ENCODE peak calls at places on chromosomes 13 and 19, in five cellular contexts. H is AG04450, W is AG04449, K is dorsolateral prefrontal cortex, N is fibroblast of lung. V is an unnamed sample.

GRCh38 chr19:7366701-7367420 is 18.1 kb downstream of the ARHGEF18 start:
- DNase-seq in H (no peak), N (peak), K (no peak), W (no peak), V (no peak)

GRCh38 chr13:25687622-25688225 is 315.9 kb downstream of the ATP8A2 start:
- DNase-seq in W (no peak), N (peak), K (no peak), H (no peak), V (no peak)

GRCh38 chr19:21851596-21852345 is 15.8 kb upstream of the ZNF43 start:
- DNase-seq in N (peak), H (peak), W (peak), K (peak), V (peak)

GRCh38 chr19:40604647-40605200 is 3.6 kb downstream of the LTBP4 start:
- DNase-seq in H (no peak), W (no peak), N (no peak), K (no peak), V (no peak)

GRCh38 chr13:94620286-94620896 is 18.7 kb downstream of the GPR180 start:
- DNase-seq in K (no peak), N (peak), H (no peak), W (no peak), V (no peak)

GRCh38 chr19:10497371-10497770 is 5.8 kb downstream of the KEAP1 start:
- DNase-seq in N (no peak), W (no peak), H (no peak), K (no peak), V (no peak)

GRCh38 chr13:102680842-102681725 is 13.8 kb downstream of the METTL21C start:
- DNase-seq in H (no peak), K (no peak), N (peak), W (no peak), V (no peak)

GRCh38 chr13:19601749-19602725 is 31.4 kb upstream of the MPHOSPH8 start:
- DNase-seq in W (no peak), K (peak), N (peak), H (no peak), V (no peak)

GRCh38 chr19:10863107-10863700 is 8.1 kb upstream of the CARM1 start:
- DNase-seq in H (no peak), K (no peak), N (peak), W (no peak), V (peak)

GRCh38 chr13:45681101-45681500 is 21.0 kb upstream of the CBY2 start:
- DNase-seq in W (peak), K (no peak), H (no peak), N (peak), V (no peak)

GRCh38 chr19:54415901-54416621 is 797 bp downstream of the TTYH1 start:
- DNase-seq in W (no peak), N (no peak), K (no peak), H (no peak), V (no peak)

GRCh38 chr19:41754596-41754995 is 734 bp upstream of the CEACAM6 start:
- DNase-seq in N (no peak), W (no peak), H (no peak), K (no peak), V (no peak)

GRCh38 chr19:49182848-49183375 is 25.3 kb downstream of the TRPM4 start:
- DNase-seq in W (no peak), H (no peak), K (no peak), N (no peak), V (no peak)

GRCh38 chr19:49858591-49858985 is 7.6 kb downstream of the PTOV1 start:
- DNase-seq in H (no peak), W (no peak), N (no peak), K (no peak), V (no peak)

GRCh38 chr13:39406688-39407087 is 196.3 kb downstream of the LHFPL6 start:
- DNase-seq in H (no peak), W (no peak), K (no peak), N (no peak), V (no peak)

GRCh38 chr13:98866882-98867281 is 111.0 kb downstream of the DOCK9 start:
- DNase-seq in K (no peak), W (no peak), H (no peak), N (no peak), V (no peak)

GRCh38 chr13:98871727-98872126 is 106.1 kb downstream of the DOCK9 start:
- DNase-seq in W (no peak), H (no peak), K (no peak), N (no peak), V (no peak)

GRCh38 chr13:98868932-98869331 is 108.9 kb downstream of the DOCK9 start:
- DNase-seq in W (no peak), N (no peak), H (no peak), K (no peak), V (no peak)

GRCh38 chr13:98873377-98874028 is 104.4 kb downstream of the DOCK9 start:
- DNase-seq in K (no peak), W (no peak), N (no peak), H (no peak), V (no peak)

DNA sequence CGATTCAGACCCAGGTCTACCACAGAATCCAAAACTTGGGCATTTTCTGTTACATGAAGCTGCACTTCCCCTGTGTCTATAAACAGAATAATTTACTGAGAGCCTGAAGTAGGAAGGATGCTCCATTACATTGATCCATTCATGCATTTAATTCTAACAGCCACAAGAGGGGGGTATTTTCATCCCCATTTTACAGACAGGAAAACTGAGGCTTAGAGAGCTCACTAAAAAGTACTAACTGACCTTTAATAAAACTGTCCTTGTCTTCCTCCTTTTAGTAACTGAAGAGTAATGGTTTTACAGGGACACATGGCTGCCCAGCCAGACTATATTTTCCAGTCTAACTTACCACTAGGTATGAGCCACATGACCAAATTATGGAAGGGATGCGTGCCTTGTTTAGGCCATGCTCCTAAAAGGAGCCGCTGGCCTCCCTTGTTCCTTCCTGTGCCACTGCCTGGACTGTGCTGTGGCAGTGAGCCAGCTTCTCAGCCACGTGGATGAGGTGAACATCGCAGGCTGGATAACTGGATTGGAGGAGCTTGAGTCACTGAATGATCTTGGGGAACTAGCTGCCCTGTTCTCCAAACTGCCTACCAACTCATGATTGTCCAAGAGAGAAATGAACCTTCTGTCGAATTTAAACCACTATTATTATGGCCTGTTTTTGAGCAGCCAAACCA is 108.3 kb downstream of the DOCK9 start:
- DNase-seq in W (no peak), N (no peak), K (no peak), H (no peak), V (peak)
- TF ChIP-seq CTCF in W (no peak), N (peak), K (no peak), H (peak), V (peak)

GRCh38 chr13:33453911-33454310 is 168.4 kb upstream of the STARD13 start:
- DNase-seq in W (no peak), H (no peak), K (no peak), N (peak), V (no peak)

GRCh38 chr13:33448889-33449288 is 163.3 kb upstream of the STARD13 start:
- DNase-seq in N (no peak), K (no peak), H (no peak), W (no peak), V (no peak)

GRCh38 chr13:33452873-33453558 is 167.5 kb upstream of the STARD13 start:
- DNase-seq in K (no peak), H (no peak), W (no peak), N (no peak), V (no peak)

GRCh38 chr13:33454844-33455256 is 169.3 kb upstream of the STARD13 start:
- DNase-seq in N (peak), K (no peak), H (no peak), W (no peak), V (no peak)

GRCh38 chr13:33450956-33451709 is 165.6 kb upstream of the STARD13 start:
- DNase-seq in N (no peak), W (no peak), H (no peak), K (no peak), V (no peak)
- H3K4me3 ChIP-seq in N (no peak), W (no peak), H (no peak), K (no peak), V (no peak)

GRCh38 chr13:110182461-110182860 is 124.5 kb downstream of the COL4A1 start:
- DNase-seq in N (no peak), K (no peak), W (no peak), H (no peak), V (no peak)
- TF ChIP-seq CTCF in N (no peak), K (no peak), W (no peak), H (no peak), V (no peak)

DNA sequence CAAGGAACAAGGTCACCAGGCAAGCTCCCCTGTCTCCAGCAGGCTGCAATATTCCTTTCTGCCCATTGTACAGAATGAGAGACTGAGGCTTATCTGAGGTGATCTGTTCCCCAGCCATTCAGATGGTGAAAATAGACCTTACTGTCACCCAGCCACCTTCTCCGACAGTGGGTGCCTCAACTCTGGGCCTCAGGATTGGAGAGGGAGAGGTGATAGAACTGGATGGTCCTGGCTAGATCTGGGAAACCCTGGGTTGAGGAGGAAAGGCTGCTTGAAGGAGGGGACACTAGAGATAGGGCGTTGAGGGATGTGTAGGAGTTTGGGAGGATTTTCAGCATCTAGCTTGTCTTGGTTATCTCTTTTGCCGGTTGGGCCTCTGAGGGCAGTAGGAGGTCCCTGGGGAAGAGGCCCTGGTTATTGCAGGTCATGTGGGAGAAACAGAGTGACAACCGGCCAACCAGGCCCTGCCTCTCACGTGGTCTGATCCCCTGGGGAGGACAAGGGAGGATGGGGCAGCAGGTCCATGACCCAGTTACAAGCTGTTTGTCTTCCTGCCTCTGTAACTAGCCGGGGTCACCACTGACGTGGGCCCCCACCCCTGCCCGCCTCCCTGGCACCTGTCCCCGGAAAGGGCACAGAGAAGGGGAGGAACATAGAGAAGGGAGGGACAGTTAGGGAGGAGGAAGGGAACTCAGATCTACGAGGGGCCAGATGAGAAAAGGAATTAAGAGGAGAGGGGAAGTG is 8.2 kb downstream of the NFIC start:
- DNase-seq in H (no peak), W (no peak), K (no peak), N (no peak), V (no peak)
- H3K4me3 ChIP-seq in H (peak), W (no peak), K (peak), N (no peak), V (no peak)

DNA sequence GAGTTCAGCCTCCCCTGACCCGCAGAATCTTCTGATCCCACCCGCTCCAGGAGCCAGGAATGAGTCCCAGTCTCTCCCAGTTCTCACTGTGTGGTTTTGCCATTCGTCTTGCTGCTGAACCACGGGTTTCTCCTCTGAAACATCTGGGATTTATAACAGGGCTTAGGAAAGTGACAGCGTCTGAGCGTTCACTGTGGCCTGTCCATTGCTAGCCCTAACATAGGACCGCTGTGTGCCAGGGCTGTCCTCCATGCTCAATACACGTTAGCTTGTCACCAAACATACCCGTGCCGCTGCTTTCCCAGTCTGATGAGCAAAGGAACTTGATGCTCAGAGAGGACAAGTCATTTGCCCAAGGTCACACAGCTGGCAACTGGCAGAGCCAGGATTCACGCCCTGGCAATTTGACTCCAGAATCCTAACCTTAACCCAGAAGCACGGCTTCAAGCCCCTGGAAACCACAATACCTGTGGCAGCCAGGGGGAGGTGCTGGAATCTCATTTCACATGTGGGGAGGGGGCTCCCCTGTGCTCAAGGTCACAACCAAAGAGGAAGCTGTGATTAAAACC is 1.1 kb upstream of the APOE start:
- DNase-seq in W (no peak), K (no peak), N (no peak), H (no peak), V (no peak)
- TF ChIP-seq CTCF in W (no peak), K (no peak), N (no peak), H (peak), V (peak)

GRCh38 chr13:112067871-112068305 is 939 bp downstream of the SOX1 start:
- DNase-seq in N (peak), K (no peak), H (no peak), W (no peak), V (no peak)
- H3K4me3 ChIP-seq in N (no peak), K (peak), H (no peak), W (no peak), V (no peak)

GRCh38 chr19:29485293-29485692 is 40.5 kb upstream of the VSTM2B start:
- DNase-seq in H (no peak), K (peak), W (no peak), N (no peak), V (no peak)
- TF ChIP-seq CTCF in H (no peak), K (no peak), W (no peak), N (no peak), V (no peak)

DNA sequence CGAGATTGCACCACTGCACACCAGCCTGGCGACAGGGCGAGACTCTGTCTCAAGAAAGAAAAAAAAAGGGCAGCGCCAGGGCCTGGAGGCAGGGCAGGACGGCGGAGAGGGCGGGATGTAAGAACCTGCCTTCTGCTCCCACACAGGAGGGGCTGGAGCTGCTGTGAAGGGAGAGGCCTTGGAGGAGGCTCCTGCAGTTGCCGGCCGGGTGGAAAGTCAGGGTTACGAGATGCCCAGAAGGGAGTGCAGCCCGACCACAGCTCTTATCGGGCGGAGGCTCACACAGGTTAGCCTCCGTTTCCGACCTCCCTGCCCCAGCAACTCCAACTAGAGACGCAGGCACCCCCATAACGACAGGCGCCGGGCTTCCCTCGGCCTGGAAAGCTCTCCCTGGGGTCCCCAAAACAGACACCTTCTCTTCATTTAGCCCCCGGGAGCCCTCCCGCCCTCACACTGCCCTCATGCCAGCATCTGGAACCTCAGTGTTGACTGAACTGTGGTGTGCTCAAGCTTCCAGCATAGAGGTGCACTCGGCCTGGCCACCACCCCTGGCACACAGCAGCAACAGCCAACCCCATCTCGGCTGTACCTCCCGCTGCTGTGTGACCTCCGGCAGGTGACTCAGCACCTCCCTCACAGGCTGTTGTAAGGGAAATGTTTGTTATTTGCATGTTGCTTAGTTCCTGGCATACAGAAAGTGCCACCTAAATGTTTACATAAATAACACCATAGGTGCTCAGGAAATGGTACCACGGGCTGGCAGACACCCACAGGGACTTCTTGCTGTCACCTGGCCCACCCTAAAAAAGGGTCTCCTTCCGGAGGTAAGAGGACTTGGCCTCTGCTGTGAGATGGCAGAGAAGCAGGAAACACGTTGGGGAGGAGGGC is 1.3 kb downstream of the PLPP2 start:
- DNase-seq in N (peak), W (no peak), H (no peak), K (no peak), V (peak)
- H3K4me3 ChIP-seq in N (no peak), W (peak), H (peak), K (peak), V (peak)

V was measured in epithelial cell of proximal tubule.